ENCODE peak calls at places on chromosomes 2 and 18, in six cellular contexts. M is GM23338; I is activated naive CD4-positive, alpha-beta T cell; Z is lower leg skin; H is HEK293T; R is GM19239. X is an unnamed sample.

GRCh38 chr2:63667132-63667531 is 78.4 kb downstream of the MDH1 start:
- DNase-seq in M (no peak), I (no peak), Z (peak; percentile 65), H (no peak), R (no peak), X (no peak)

GRCh38 chr2:106147159-106147558 is 46.9 kb downstream of the UXS1 start:
- DNase-seq in M (no peak), I (no peak), Z (no peak), H (no peak), R (no peak), X (no peak)

GRCh38 chr2:5696351-5696740 is 4.2 kb downstream of the SOX11 start:
- DNase-seq in M (peak; percentile 46), I (no peak), Z (no peak), H (no peak), R (no peak), X (peak; percentile 75)

GRCh38 chr2:235238537-235238936 is 255.3 kb upstream of the AGAP1 start:
- DNase-seq in M (no peak), I (no peak), Z (peak; percentile 44), H (no peak), R (no peak), X (peak; percentile 17)

GRCh38 chr2:53755022-53755630 is 12.5 kb upstream of the CHAC2 start:
- DNase-seq in M (no peak), I (no peak), Z (peak; percentile 85), H (no peak), R (no peak), X (no peak)

GRCh38 chr18:48032876-48033769 is 102.7 kb upstream of the SMAD2 start:
- DNase-seq in M (no peak), I (no peak), Z (no peak), H (no peak), R (no peak), X (no peak)

GRCh38 chr18:48663931-48664847 is 125.4 kb downstream of the CTIF start:
- DNase-seq in M (peak; percentile 88), I (peak; percentile 36), Z (peak; percentile 36), H (peak; percentile 74), R (peak; percentile 52), X (no peak)

GRCh38 chr2:7835693-7836680 is 845.9 kb upstream of the ID2 start:
- DNase-seq in M (no peak), I (no peak), Z (no peak), H (no peak), R (peak; percentile 27), X (peak; percentile 5)

GRCh38 chr2:10079192-10079930 is 850 bp downstream of the CYS1 start:
- DNase-seq in M (peak; percentile 67), I (no peak), Z (no peak), H (peak; percentile 38), R (no peak), X (peak; percentile 64)

GRCh38 chr2:149038442-149039212 is at the start of gene LYPD6B:
- DNase-seq in M (peak; percentile 79), I (no peak), Z (no peak), H (peak; percentile 59), R (no peak), X (peak; percentile 47)

GRCh38 chr18:57214976-57215375 is 68.1 kb downstream of the BOD1L2 start:
- DNase-seq in M (no peak), I (no peak), Z (no peak), H (no peak), R (no peak), X (no peak)

GRCh38 chr2:65153515-65153914 is 23.6 kb upstream of the RAB1A start:
- DNase-seq in M (no peak), I (no peak), Z (no peak), H (no peak), R (no peak), X (no peak)

GRCh38 chr2:12897181-12897580 is 180.4 kb downstream of the TRIB2 start:
- DNase-seq in M (no peak), I (peak; percentile 1), Z (no peak), H (no peak), R (no peak), X (no peak)

GRCh38 chr2:68917034-68917718 is 35.5 kb downstream of the GKN2 start:
- DNase-seq in M (no peak), I (no peak), Z (no peak), H (no peak), R (no peak), X (no peak)

GRCh38 chr2:200448460-200448859 is 61.4 kb downstream of the KCTD18 start:
- DNase-seq in M (no peak), I (no peak), Z (no peak), H (no peak), R (no peak), X (no peak)

GRCh38 chr2:227325824-227326195 is 759 bp downstream of the MFF start:
- DNase-seq in M (peak; percentile 67), I (no peak), Z (no peak), H (peak; percentile 50), R (no peak), X (no peak)

GRCh38 chr2:197556456-197556855 is 40.6 kb downstream of the MOB4 start:
- DNase-seq in M (no peak), I (no peak), Z (no peak), H (no peak), R (no peak), X (no peak)

GRCh38 chr2:22011048-22011447 is 887.3 kb downstream of the TDRD15 start:
- DNase-seq in M (no peak), I (no peak), Z (no peak), H (no peak), R (no peak), X (no peak)

GRCh38 chr2:134253117-134253704 is 661 bp upstream of the MGAT5 start:
- DNase-seq in M (no peak), I (no peak), Z (no peak), H (no peak), R (no peak), X (peak; percentile 71)

GRCh38 chr2:85978883-85979780 is 90.3 kb upstream of the ST3GAL5 start:
- DNase-seq in M (no peak), I (no peak), Z (no peak), H (no peak), R (no peak), X (peak; percentile 45)

GRCh38 chr2:240561325-240561971 is 1.3 kb downstream of the DUSP28 start:
- DNase-seq in M (no peak), I (no peak), Z (peak; percentile 21), H (no peak), R (no peak), X (no peak)

GRCh38 chr2:119028327-119029174 is 86.6 kb downstream of the MARCO start:
- DNase-seq in M (peak; percentile 85), I (no peak), Z (no peak), H (peak; percentile 31), R (no peak), X (no peak)

GRCh38 chr2:3246928-3247714 is 130.5 kb downstream of the EIPR1 start:
- DNase-seq in M (no peak), I (no peak), Z (no peak), H (no peak), R (no peak), X (no peak)

GRCh38 chr2:39228413-39229209 is 15.2 kb downstream of the CDKL4 start:
- DNase-seq in M (peak; percentile 84), I (no peak), Z (no peak), H (no peak), R (no peak), X (no peak)

GRCh38 chr2:96138146-96139145 is at the start of gene ASTL:
- DNase-seq in M (peak; percentile 95), I (peak; percentile 59), Z (peak; percentile 44), H (peak; percentile 59), R (no peak), X (no peak)

GRCh38 chr18:77487951-77488740 is 238.5 kb downstream of the GALR1 start:
- DNase-seq in M (no peak), I (no peak), Z (no peak), H (no peak), R (no peak), X (no peak)

GRCh38 chr2:211055438-211055837 is 499.0 kb downstream of the CPS1 start:
- DNase-seq in M (peak; percentile 65), I (no peak), Z (no peak), H (peak; percentile 9), R (no peak), X (no peak)

GRCh38 chr2:185919155-185919554 is 180.6 kb downstream of the FSIP2 start:
- DNase-seq in M (no peak), I (no peak), Z (no peak), H (no peak), R (no peak), X (no peak)

GRCh38 chr2:106566050-106566449 is 78.9 kb downstream of the CD8B2 start:
- DNase-seq in M (no peak), I (no peak), Z (peak; percentile 32), H (no peak), R (no peak), X (no peak)

GRCh38 chr18:75678662-75679061 is 251.2 kb upstream of the SMIM21 start:
- DNase-seq in M (no peak), I (no peak), Z (no peak), H (no peak), R (no peak), X (no peak)

GRCh38 chr2:241677392-241677791 is 9.2 kb downstream of the DTYMK start:
- DNase-seq in M (no peak), I (no peak), Z (no peak), H (no peak), R (no peak), X (no peak)

GRCh38 chr2:67463810-67464209 is 66.7 kb downstream of the ETAA1 start:
- DNase-seq in M (no peak), I (no peak), Z (peak; percentile 43), H (peak; percentile 41), R (no peak), X (peak; percentile 34)

GRCh38 chr18:50744253-50744652 is 75.6 kb downstream of the MRO start:
- DNase-seq in M (no peak), I (no peak), Z (no peak), H (no peak), R (no peak), X (no peak)

GRCh38 chr2:140863713-140864112 is 1267.1 kb downstream of the LRP1B start:
- DNase-seq in M (peak; percentile 76), I (no peak), Z (no peak), H (peak; percentile 17), R (peak; percentile 1), X (peak; percentile 47)

GRCh38 chr2:42051168-42052125 is 3.6 kb downstream of the PKDCC start:
- DNase-seq in M (no peak), I (no peak), Z (no peak), H (no peak), R (no peak), X (no peak)

GRCh38 chr18:9822587-9822986 is 63.2 kb upstream of the TXNDC2 start:
- DNase-seq in M (no peak), I (no peak), Z (no peak), H (no peak), R (no peak), X (no peak)

GRCh38 chr18:63130176-63130575 is 189.4 kb downstream of the BCL2 start:
- DNase-seq in M (no peak), I (no peak), Z (no peak), H (no peak), R (no peak), X (no peak)

X was measured in NCI-H2171.